ENCODE peak calls at places on chromosome 21, in six cellular contexts. B, U, G, W, O and I are unnamed samples.

GRCh38 chr21:38303300-38303699 is 46.5 kb downstream of the KCNJ15 start:
- DNase-seq in B (peak; percentile 88), U (no peak), G (no peak), W (no peak), O (no peak), I (no peak)

GRCh38 chr21:35170818-35171217 is 121.7 kb upstream of the RUNX1 start:
- DNase-seq in B (no peak), U (no peak), G (no peak), W (no peak), O (no peak), I (no peak)

GRCh38 chr21:38915546-38915945 is 109.8 kb downstream of the ETS2 start:
- DNase-seq in B (no peak), U (no peak), G (no peak), W (no peak), O (no peak), I (no peak)

GRCh38 chr21:27505516-27505915 is 538.6 kb upstream of the ADAMTS5 start:
- DNase-seq in B (peak; percentile 70), U (no peak), G (no peak), W (no peak), O (no peak), I (no peak)

GRCh38 chr21:28675265-28676041 is 317.2 kb downstream of the LTN1 start:
- DNase-seq in B (no peak), U (no peak), G (no peak), W (no peak), O (no peak), I (no peak)

GRCh38 chr21:43300496-43301423 is 126.2 kb downstream of the SIK1 start:
- DNase-seq in B (peak; percentile 16), U (no peak), G (no peak), W (no peak), O (no peak), I (no peak)

GRCh38 chr21:33399821-33400220 is 3.4 kb upstream of the IFNGR2 start:
- DNase-seq in B (no peak), U (no peak), G (no peak), W (no peak), O (no peak), I (no peak)

GRCh38 chr21:32733356-32733755 is 5.5 kb upstream of the SYNJ1 start:
- DNase-seq in B (no peak), U (no peak), G (no peak), W (no peak), O (no peak), I (no peak)

GRCh38 chr21:34807881-34808568 is 139.2 kb downstream of the CLIC6 start:
- DNase-seq in B (peak; percentile 94), U (no peak), G (peak; percentile 37), W (no peak), O (peak; percentile 65), I (peak; percentile 38)

GRCh38 chr21:45258476-45258875 is 29.2 kb downstream of the POFUT2 start:
- DNase-seq in B (no peak), U (no peak), G (no peak), W (no peak), O (peak; percentile 47), I (no peak)

GRCh38 chr21:33791058-33791457 is 124.5 kb downstream of the ATP5PO start:
- DNase-seq in B (no peak), U (no peak), G (no peak), W (no peak), O (no peak), I (no peak)

GRCh38 chr21:44927587-44928461 is 7.1 kb upstream of the ITGB2 start:
- DNase-seq in B (peak; percentile 56), U (peak; percentile 60), G (peak; percentile 89), W (no peak), O (peak; percentile 93), I (peak; percentile 85)

GRCh38 chr21:26846036-26846931 is 1.1 kb upstream of the ADAMTS1 start:
- DNase-seq in B (peak; percentile 82), U (peak; percentile 71), G (no peak), W (peak; percentile 61), O (no peak), I (no peak)

GRCh38 chr21:36551731-36552457 is 72.0 kb upstream of the CLDN14 start:
- DNase-seq in B (peak; percentile 82), U (no peak), G (no peak), W (no peak), O (no peak), I (no peak)

GRCh38 chr21:22374218-22374969 is 1376.2 kb downstream of the NCAM2 start:
- DNase-seq in B (no peak), U (no peak), G (no peak), W (no peak), O (no peak), I (no peak)

GRCh38 chr21:22597660-22598255 is 1599.5 kb downstream of the NCAM2 start:
- DNase-seq in B (no peak), U (no peak), G (no peak), W (no peak), O (no peak), I (no peak)

DNA sequence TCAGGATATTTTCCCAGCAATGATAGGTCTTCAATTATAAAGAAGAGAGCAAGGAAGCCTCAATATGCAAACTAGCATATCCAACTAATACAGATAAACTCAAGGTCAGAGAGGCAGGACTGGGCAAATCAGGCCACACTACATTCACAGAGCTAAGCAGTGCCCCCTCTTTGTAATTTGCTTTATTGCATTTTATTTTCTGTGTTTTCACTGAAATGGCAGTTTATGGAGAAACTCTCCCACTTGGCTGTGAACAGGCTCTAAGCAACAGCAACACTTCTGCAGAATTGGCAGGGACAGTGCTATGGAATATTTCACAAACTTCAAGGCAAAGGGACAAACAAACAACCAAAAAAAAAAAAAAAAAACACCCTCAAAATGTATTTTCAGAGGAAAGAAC is 93.4 kb upstream of the SOD1 start:
- DNase-seq in B (no peak), U (no peak), G (no peak), W (no peak), O (no peak), I (no peak)
- TF ChIP-seq CTCF in B (no peak), U (no peak), G (no peak), W (no peak), O (no peak), I (peak; percentile 13)

GRCh38 chr21:41769933-41770332 is 3.1 kb upstream of the RIPK4 start:
- DNase-seq in B (no peak), U (no peak), G (no peak), W (no peak), O (no peak), I (no peak)

GRCh38 chr21:41769106-41769505 is 2.3 kb upstream of the RIPK4 start:
- DNase-seq in B (no peak), U (no peak), G (no peak), W (no peak), O (no peak), I (no peak)

GRCh38 chr21:41770901-41771624 is 4.2 kb upstream of the RIPK4 start:
- DNase-seq in B (no peak), U (no peak), G (no peak), W (no peak), O (no peak), I (no peak)

GRCh38 chr21:41768371-41769042 is 1.7 kb upstream of the RIPK4 start:
- DNase-seq in B (peak; percentile 85), U (no peak), G (peak; percentile 9), W (peak; percentile 83), O (peak; percentile 54), I (no peak)

DNA sequence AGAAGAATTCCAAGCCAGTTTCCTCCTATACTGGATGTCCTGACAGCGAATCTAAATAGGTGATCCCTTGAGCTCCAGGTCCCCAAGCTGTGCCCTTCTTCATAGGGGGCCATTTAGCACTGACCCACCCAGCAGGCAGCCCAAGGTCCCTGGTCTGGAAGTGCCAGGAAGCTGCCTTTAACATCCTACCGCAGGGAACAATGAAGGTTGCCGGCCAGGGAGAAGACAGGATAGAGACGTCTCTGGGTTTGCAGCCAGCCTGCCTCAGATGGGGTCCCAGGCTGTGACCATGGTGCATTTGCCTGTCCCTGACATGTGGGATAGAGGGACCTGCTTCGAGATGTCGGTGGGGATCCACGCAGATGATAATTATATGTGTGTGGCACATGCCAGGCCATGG is 2.7 kb upstream of the RIPK4 start:
- DNase-seq in B (no peak), U (no peak), G (no peak), W (no peak), O (no peak), I (no peak)
- H3K27me3 ChIP-seq in B (peaks cover 88% of the 10 kb centered on the region), U (no peaks in the 10 kb centered on the region), G (peaks cover 59% of the 10 kb centered on the region), W (no peaks in the 10 kb centered on the region), O (peaks cover 5% of the 10 kb centered on the region), I (peaks cover 2% of the 10 kb centered on the region)

DNA sequence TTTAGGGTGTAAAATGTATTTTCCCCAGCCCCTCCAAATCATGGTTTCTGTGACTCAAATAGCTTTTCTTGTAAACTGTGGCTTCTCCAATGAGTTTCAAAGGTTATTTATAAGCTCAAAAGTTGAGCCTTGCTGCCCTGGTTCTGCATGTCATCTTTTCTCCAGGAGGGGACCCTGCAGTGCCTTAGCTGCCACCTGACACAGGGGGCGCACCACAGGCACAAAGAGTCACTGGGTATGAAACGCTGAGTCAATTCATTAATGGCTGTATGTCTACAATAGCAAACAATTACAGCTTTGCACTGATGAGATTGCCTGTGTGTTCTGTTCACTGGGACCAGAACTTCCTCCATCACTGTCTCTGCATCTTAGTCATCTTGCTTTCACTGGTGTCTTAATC is 100.8 kb downstream of the PCP4 start:
- DNase-seq in B (no peak), U (no peak), G (no peak), W (no peak), O (no peak), I (no peak)
- TF ChIP-seq CTCF in B (no peak), U (no peak), G (no peak), W (no peak), O (no peak), I (no peak)

GRCh38 chr21:41319273-41319672 is 2.7 kb downstream of the FAM3B start:
- DNase-seq in B (no peak), U (no peak), G (no peak), W (no peak), O (no peak), I (no peak)

GRCh38 chr21:41316200-41316599 is 401 bp upstream of the FAM3B start:
- DNase-seq in B (no peak), U (no peak), G (no peak), W (peak; percentile 38), O (no peak), I (no peak)

GRCh38 chr21:41316641-41317392 is at the start of gene FAM3B:
- DNase-seq in B (no peak), U (peak; percentile 34), G (no peak), W (peak; percentile 80), O (no peak), I (no peak)

GRCh38 chr21:41317458-41317857 is 857 bp downstream of the FAM3B start:
- DNase-seq in B (no peak), U (no peak), G (no peak), W (peak; percentile 47), O (no peak), I (no peak)

DNA sequence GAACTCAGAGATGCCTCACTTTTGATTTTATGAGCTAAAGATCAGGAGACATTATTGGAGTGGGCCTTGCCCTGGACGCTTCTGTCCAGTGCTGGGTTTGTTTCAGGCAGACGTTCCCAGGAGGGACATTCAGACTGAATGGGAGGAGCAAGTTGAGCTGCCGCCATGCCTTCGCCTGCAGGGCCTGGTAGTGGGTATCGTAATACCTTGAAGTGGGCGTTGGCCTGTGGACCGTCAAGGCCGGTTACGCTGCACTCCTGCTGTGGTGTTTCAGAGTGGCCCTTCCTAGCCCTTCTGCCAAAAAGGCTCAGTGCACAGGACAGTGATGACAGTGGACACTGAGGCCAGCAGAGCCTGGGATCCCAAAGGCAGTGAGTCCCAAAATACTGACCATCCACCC is 1.6 kb downstream of the FAM3B start:
- DNase-seq in B (no peak), U (no peak), G (no peak), W (no peak), O (no peak), I (no peak)
- H3K27me3 ChIP-seq in B (peaks cover 42% of the 10 kb centered on the region), U (no peaks in the 10 kb centered on the region), G (peaks cover 43% of the 10 kb centered on the region), W (no peaks in the 10 kb centered on the region), O (no peaks in the 10 kb centered on the region), I (no peaks in the 10 kb centered on the region)